ENCODE peak calls at places on chromosomes 2 and 18, in five cellular contexts. X is uterus; A is mesothelial cell of epicardium; J is activated CD8-positive, alpha-beta T cell treated with anti-CD3 and anti-CD28 coated beads for 36 hours; I is A549. F is an unnamed sample.

GRCh38 chr18:905307-905947 is 756 bp downstream of the ADCYAP1 start:
- DNase-seq in A (no peak), J (no peak), I (no peak), X (no peak), F (peak)

GRCh38 chr18:286515-287310 is 18.9 kb upstream of the THOC1 start:
- DNase-seq in A (no peak), X (no peak), I (no peak), J (no peak), F (no peak)

GRCh38 chr2:171487803-171488259 is 34.4 kb upstream of the CYBRD1 start:
- DNase-seq in J (no peak), X (no peak), I (no peak), A (no peak), F (no peak)

GRCh38 chr2:182915369-182916326 is 49.2 kb upstream of the FRZB start:
- DNase-seq in A (no peak), J (no peak), I (no peak), X (no peak), F (no peak)

GRCh38 chr18:13320891-13321425 is 102.4 kb downstream of the LDLRAD4 start:
- DNase-seq in I (no peak), A (no peak), X (no peak), J (no peak), F (no peak)

GRCh38 chr2:101112772-101113157 is 38.4 kb downstream of the TBC1D8 start:
- DNase-seq in A (no peak), X (no peak), J (no peak), I (no peak), F (no peak)

GRCh38 chr18:74949611-74950010 is 259.3 kb downstream of the PTGR3 start:
- DNase-seq in A (no peak), I (no peak), X (no peak), J (no peak), F (no peak)

GRCh38 chr2:61632276-61633169 is 94.4 kb upstream of the XPO1 start:
- DNase-seq in J (no peak), A (no peak), X (no peak), I (no peak), F (no peak)

GRCh38 chr2:72340665-72341064 is 193.0 kb upstream of the CYP26B1 start:
- DNase-seq in I (no peak), X (no peak), J (no peak), A (no peak), F (no peak)

GRCh38 chr2:137947714-137948336 is 16.4 kb upstream of the HNMT start:
- DNase-seq in X (peak), A (peak), I (peak), J (peak), F (peak)

GRCh38 chr2:15840173-15840572 is 100.2 kb upstream of the MYCN start:
- DNase-seq in A (no peak), J (no peak), I (no peak), X (no peak), F (no peak)

GRCh38 chr2:159083601-159084000 is 115.2 kb downstream of the TANC1 start:
- DNase-seq in A (no peak), J (no peak), X (no peak), I (no peak), F (no peak)

GRCh38 chr2:76197842-76198448 is 487.2 kb upstream of the GCFC2 start:
- DNase-seq in X (peak), J (peak), I (no peak), A (peak), F (peak)

GRCh38 chr2:53784431-53784830 is 2.3 kb downstream of the ASB3 start:
- DNase-seq in X (no peak), I (no peak), A (no peak), J (no peak), F (no peak)

GRCh38 chr2:121202541-121203310 is 82.3 kb downstream of the TFCP2L1 start:
- DNase-seq in X (no peak), J (no peak), I (no peak), A (no peak), F (no peak)

GRCh38 chr2:25996844-25997243 is 14.5 kb upstream of the KIF3C start:
- DNase-seq in J (no peak), X (no peak), A (no peak), I (no peak), F (no peak)

GRCh38 chr18:44945847-44946490 is 265.3 kb downstream of the SETBP1 start:
- DNase-seq in I (no peak), J (no peak), A (no peak), X (no peak), F (no peak)

GRCh38 chr18:43661570-43661969 is 384.3 kb upstream of the SYT4 start:
- DNase-seq in I (no peak), J (peak), X (no peak), A (no peak), F (peak)

GRCh38 chr2:104862061-104862941 is 8.4 kb downstream of the POU3F3 start:
- DNase-seq in I (no peak), A (no peak), J (no peak), X (no peak), F (peak)

GRCh38 chr2:138272524-138273210 is 228.9 kb upstream of the SPOPL start:
- DNase-seq in A (no peak), I (no peak), X (no peak), J (no peak), F (no peak)

GRCh38 chr2:218882866-218883366 is 2.3 kb downstream of the WNT10A start:
- DNase-seq in I (no peak), X (no peak), J (peak), A (no peak), F (no peak)

GRCh38 chr2:101752708-101753107 is 55.2 kb downstream of the MAP4K4 start:
- DNase-seq in A (no peak), X (no peak), I (no peak), J (no peak), F (no peak)

GRCh38 chr2:60355849-60356261 is 197.6 kb downstream of the BCL11A start:
- DNase-seq in A (no peak), X (no peak), I (no peak), J (no peak), F (no peak)

GRCh38 chr18:60113396-60113795 is 213.6 kb downstream of the PMAIP1 start:
- DNase-seq in I (no peak), A (no peak), X (no peak), J (no peak), F (no peak)

GRCh38 chr2:15222856-15223255 is 338.3 kb downstream of the NBAS start:
- DNase-seq in A (no peak), J (no peak), X (no peak), I (no peak), F (no peak)

GRCh38 chr18:55376387-55376786 is 211.6 kb downstream of the TCF4 start:
- DNase-seq in J (no peak), I (no peak), X (no peak), A (no peak), F (no peak)

GRCh38 chr2:109162999-109163398 is 34.0 kb downstream of the SH3RF3 start:
- DNase-seq in A (no peak), X (peak), I (no peak), J (no peak), F (no peak)

GRCh38 chr2:214103199-214104001 is 307.5 kb upstream of the VWC2L start:
- DNase-seq in I (no peak), J (no peak), X (no peak), A (no peak), F (no peak)

GRCh38 chr2:10668402-10669012 is 21.3 kb downstream of the NOL10 start:
- DNase-seq in J (peak), I (peak), A (no peak), X (no peak), F (peak)

GRCh38 chr2:75340560-75340959 is 141.2 kb upstream of the TACR1 start:
- DNase-seq in J (no peak), I (no peak), A (no peak), X (no peak), F (no peak)

DNA sequence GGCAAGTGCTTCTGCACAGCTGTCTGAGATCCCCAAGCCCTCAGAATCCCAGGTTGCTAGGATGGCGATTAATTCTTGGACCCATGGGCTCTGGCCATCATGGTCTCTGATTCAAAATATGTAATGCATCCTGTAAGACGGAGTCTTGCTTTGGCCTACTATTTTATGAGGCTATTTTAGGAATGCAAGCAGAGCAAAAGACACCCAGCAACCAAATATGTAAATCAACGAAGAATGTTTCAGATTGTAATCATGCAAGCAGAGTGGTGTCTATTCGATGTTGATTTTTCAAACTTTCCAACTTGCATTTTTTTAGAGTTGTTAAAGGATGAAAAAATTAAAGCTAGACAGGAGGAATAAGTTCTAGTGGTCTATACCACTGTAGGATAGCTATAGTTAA is 154.8 kb downstream of the COL6A3 start:
- DNase-seq in A (no peak), J (no peak), X (no peak), I (no peak), F (no peak)
- TF ChIP-seq CTCF in A (no peak), J (no peak), X (no peak), I (no peak), F (no peak)

GRCh38 chr18:6203791-6204190 is 210.9 kb downstream of the L3MBTL4 start:
- DNase-seq in I (no peak), A (no peak), X (no peak), J (no peak), F (no peak)
- TF ChIP-seq CTCF in I (no peak), A (no peak), X (no peak), J (no peak), F (no peak)

GRCh38 chr2:7627587-7627986 is 710.4 kb downstream of the RNF144A start:
- DNase-seq in A (no peak), J (no peak), I (no peak), X (no peak), F (no peak)
- TF ChIP-seq CTCF in A (no peak), J (no peak), I (no peak), X (no peak), F (no peak)

GRCh38 chr2:80153768-80154167 is 150.8 kb downstream of the LRRTM1 start:
- DNase-seq in A (no peak), I (no peak), X (no peak), J (no peak), F (no peak)
- TF ChIP-seq CTCF in A (no peak), I (no peak), X (no peak), J (no peak), F (no peak)

GRCh38 chr2:233643128-233643527 is 6.9 kb downstream of the UGT1A10 start:
- DNase-seq in J (no peak), A (no peak), X (no peak), I (no peak), F (no peak)
- TF ChIP-seq CTCF in J (no peak), A (no peak), X (no peak), I (no peak), F (no peak)

DNA sequence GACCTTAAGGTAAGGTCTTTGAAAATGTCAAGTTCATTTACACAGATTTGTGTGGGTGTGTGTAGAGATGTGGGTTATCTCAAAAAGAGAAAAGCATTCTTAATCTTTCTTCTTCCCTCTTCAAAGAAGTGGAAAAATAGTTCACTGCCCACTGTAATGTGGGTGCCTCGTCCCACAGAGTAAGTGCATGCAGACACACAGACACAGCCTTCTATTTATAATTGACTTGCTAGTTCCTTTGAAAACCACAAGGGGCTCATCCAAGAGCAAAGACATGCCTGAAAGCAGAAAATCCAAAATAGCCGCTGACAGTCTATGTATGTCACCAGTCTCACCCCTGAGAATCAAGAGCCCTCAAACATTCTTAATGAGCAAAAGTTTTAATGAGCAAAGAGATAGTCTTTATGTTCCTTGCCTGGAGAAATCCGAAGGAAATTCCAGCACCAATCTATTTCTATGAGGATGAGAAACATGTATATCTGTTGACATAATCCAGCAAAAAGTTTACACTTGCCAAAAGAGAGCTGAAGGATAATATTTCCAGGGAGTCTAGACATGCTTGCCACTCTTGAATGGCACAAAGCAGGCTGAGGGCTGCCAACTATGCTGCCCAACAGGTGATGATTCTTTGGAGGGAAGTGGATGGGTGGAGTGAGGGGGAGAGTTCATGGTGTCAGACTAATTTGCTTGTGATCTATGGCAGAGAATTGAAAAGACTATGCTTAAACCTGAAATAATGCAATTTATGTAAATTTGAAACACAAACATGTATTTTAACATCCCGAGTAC is 93.9 kb downstream of the ACVR1 start:
- DNase-seq in I (no peak), A (no peak), J (peak), X (no peak), F (no peak)
- TF ChIP-seq CTCF in I (no peak), A (peak), J (peak), X (peak), F (peak)

DNA sequence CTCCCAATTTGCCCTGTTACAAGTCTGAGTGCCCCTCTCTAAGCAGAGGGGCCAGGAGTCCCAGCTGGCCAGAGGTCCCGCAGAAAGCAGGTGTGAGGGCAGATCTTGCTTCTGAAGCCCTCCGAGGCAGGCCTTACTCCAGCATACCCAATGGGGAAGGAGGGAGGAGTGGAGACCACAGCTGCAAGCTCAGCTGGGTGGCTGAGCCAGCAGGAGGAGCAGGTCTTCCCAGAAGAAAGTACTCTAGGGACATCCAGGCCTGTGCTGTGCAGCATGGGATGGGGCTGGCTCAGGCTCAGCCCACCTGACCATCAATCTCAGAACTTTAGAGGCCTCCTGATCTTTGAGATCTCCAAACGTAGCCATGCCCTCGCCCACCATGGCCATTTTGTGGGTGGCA is 31.3 kb downstream of the PLB1 start:
- DNase-seq in I (no peak), J (no peak), A (no peak), X (no peak), F (no peak)
- TF ChIP-seq CTCF in I (no peak), J (no peak), A (no peak), X (no peak), F (no peak)

GRCh38 chr2:45611020-45611737 is at the start of gene SRBD1:
- DNase-seq in A (peak), X (peak), I (peak), J (peak), F (peak)

GRCh38 chr2:45607701-45608100 is 3.4 kb downstream of the SRBD1 start:
- DNase-seq in J (no peak), X (no peak), I (peak), A (no peak), F (no peak)

GRCh38 chr2:45612265-45612664 is 1.2 kb upstream of the SRBD1 start:
- DNase-seq in A (no peak), X (no peak), J (no peak), I (no peak), F (peak)

GRCh38 chr2:45612741-45613140 is 1.7 kb upstream of the SRBD1 start:
- DNase-seq in I (no peak), J (no peak), A (no peak), X (no peak), F (no peak)

GRCh38 chr2:45610281-45611019 is 617 bp downstream of the SRBD1 start:
- DNase-seq in I (peak), J (peak), X (peak), A (no peak), F (peak)
- TF ChIP-seq CTCF in I (peak), J (peak), X (peak), A (no peak), F (no peak)

GRCh38 chr2:174683392-174683759 is 80.9 kb downstream of the CHRNA1 start:
- DNase-seq in A (no peak), X (peak), J (peak), I (peak), F (no peak)
- TF ChIP-seq CTCF in A (no peak), X (peak), J (no peak), I (peak), F (no peak)